ENCODE peak calls at places on chromosome 9, in seven cellular contexts. V, E, Z, F, L, M and H are unnamed samples.

GRCh38 chr9:8727191-8727590 is 927.6 kb upstream of the DMAC1 start:
- DNase-seq in V (no peak), E (no peak), Z (no peak), F (no peak), L (no peak), M (no peak), H (no peak)

GRCh38 chr9:137192859-137193258 is 4.4 kb downstream of the SSNA1 start:
- DNase-seq in V (no peak), E (no peak), Z (no peak), F (no peak), L (no peak), M (no peak), H (no peak)

GRCh38 chr9:81083821-81084512 is 605.4 kb downstream of the TLE1 start:
- DNase-seq in V (peak; percentile 1), E (peak; percentile 47), Z (no peak), F (no peak), L (no peak), M (no peak), H (no peak)

GRCh38 chr9:130295945-130296782 is 30.6 kb downstream of the HMCN2 start:
- DNase-seq in V (no peak), E (no peak), Z (no peak), F (no peak), L (no peak), M (no peak), H (no peak)

GRCh38 chr9:68913054-68913453 is 100.9 kb downstream of the PRKACG start:
- DNase-seq in V (no peak), E (no peak), Z (no peak), F (no peak), L (no peak), M (no peak), H (no peak)

GRCh38 chr9:113468716-113469448 is 5.4 kb downstream of the RGS3 start:
- DNase-seq in V (no peak), E (no peak), Z (no peak), F (no peak), L (no peak), M (peak; percentile 66), H (no peak)

GRCh38 chr9:121220996-121221671 is 19.5 kb upstream of the RAB14 start:
- DNase-seq in V (no peak), E (no peak), Z (no peak), F (no peak), L (no peak), M (no peak), H (no peak)

GRCh38 chr9:137084526-137084925 is 2.3 kb upstream of the MAN1B1 start:
- DNase-seq in V (no peak), E (peak; percentile 75), Z (no peak), F (no peak), L (no peak), M (no peak), H (no peak)

GRCh38 chr9:34145165-34145564 is 18.7 kb upstream of the DCAF12 start:
- DNase-seq in V (no peak), E (no peak), Z (no peak), F (no peak), L (no peak), M (peak; percentile 84), H (no peak)

GRCh38 chr9:115413766-115414382 is 295.9 kb upstream of the TNC start:
- DNase-seq in V (no peak), E (no peak), Z (no peak), F (no peak), L (no peak), M (no peak), H (no peak)

GRCh38 chr9:134502261-134503211 is 139.1 kb upstream of the COL5A1 start:
- DNase-seq in V (peak; percentile 87), E (peak; percentile 29), Z (no peak), F (peak; percentile 60), L (no peak), M (peak; percentile 89), H (no peak)

DNA sequence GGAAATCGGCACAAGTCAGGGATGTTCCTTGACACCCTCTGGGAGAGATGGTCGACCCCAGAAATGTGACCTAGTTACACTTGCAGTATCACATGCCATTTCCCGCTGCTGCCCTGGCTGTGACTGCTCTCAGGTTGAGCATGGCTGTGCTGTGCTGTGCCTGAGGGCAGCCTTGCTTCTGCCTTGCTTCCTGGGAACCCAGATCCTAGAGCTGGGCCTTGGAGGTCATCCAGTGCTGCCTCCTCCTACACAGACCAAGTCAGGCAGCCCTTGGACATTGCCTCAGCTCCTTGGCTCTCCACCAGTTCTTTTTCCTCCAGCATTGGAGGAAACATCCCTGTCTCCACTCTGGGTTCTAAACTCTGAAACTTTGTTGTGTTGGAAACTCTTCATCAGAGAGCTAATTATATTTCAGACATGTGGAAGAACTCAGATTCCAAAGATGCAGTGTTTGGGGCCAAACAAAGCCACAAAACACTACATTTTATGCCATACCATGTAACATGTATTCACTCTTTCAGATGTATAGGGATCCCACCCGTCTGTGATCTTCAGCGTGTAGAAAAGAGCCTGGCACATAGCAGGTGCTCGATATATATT is 6.1 kb downstream of the MAMDC2 start:
- DNase-seq in V (no peak), E (no peak), Z (no peak), F (peak; percentile 78), L (no peak), M (peak; percentile 90), H (no peak)
- H3K4me3 ChIP-seq in V (no peak overlapping the region), E (no peak overlapping the region), Z (no peak overlapping the region), F (no peak overlapping the region), L (no peak overlapping the region), M (no peak overlapping the region), H (no peak overlapping the region)

GRCh38 chr9:89380437-89381307 is 62.4 kb downstream of the SECISBP2 start:
- DNase-seq in V (no peak), E (no peak), Z (no peak), F (no peak), L (no peak), M (peak; percentile 49), H (no peak)

GRCh38 chr9:89379508-89380115 is 61.3 kb downstream of the SECISBP2 start:
- DNase-seq in V (no peak), E (no peak), Z (no peak), F (no peak), L (no peak), M (no peak), H (no peak)

GRCh38 chr9:89382026-89382986 is 64.0 kb downstream of the SECISBP2 start:
- DNase-seq in V (no peak), E (no peak), Z (no peak), F (no peak), L (no peak), M (no peak), H (no peak)

GRCh38 chr9:89383030-89383720 is 64.9 kb downstream of the SECISBP2 start:
- DNase-seq in V (no peak), E (no peak), Z (no peak), F (no peak), L (no peak), M (no peak), H (no peak)

DNA sequence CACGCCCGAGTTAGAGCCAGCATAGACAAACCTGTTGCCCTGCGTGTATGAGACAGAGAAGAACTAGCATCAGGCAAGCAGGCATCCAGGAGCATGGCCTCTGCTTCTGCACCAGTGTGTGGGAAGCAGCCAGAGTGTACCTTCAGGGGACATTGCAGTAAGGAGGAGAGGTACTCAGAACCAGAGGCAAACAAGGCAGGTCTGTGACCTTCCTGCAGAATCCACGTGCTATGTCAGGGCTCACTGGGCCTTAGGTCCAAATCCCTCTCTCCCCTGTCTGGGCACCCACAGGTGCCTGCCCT is 63.0 kb downstream of the SECISBP2 start:
- DNase-seq in V (no peak), E (no peak), Z (no peak), F (no peak), L (no peak), M (no peak), H (no peak)
- H3K36me3 ChIP-seq in V (no peaks in the 10 kb centered on the region), E (no peaks in the 10 kb centered on the region), Z (peaks cover 93% of the 10 kb centered on the region), F (no peaks in the 10 kb centered on the region), L (peaks cover 89% of the 10 kb centered on the region), M (peaks cover 96% of the 10 kb centered on the region), H (peaks cover 71% of the 10 kb centered on the region)

DNA sequence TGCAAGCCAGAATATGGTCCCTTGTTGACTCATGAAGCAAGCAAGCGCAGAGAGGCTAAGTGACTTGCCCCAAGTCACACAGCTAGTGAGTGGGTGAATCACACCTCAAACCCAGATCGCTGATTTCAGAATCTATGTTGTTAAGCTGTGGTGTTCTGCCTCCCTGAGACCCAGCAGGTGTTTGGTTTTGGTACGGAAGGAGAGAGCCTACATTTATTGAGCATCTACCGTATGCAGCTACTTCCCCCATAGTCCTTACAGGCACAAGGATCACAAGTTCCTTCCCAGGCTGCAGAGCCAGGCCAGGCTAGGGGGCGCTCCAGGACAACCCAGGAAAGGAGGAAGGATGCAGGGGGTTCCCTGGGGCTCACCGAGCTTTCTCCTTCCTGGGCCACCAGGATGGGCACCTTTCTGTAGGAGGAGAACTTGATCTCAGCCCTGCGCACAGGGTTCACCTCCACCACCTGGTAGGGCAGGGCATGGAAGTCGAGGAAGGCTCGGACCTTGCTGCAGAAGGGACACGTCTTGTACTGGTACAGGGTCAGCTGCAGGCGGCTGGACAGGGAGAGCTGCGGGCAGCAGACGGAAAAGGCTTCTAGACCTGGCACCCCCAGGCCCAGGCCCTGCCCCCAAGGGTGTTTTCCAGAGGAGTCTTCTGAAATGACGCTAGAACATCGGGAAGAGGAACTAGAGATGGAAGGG is 2.5 kb downstream of the PTGES2 start:
- DNase-seq in V (no peak), E (peak; percentile 58), Z (peak; percentile 46), F (peak; percentile 88), L (no peak), M (peak; percentile 74), H (no peak)
- H3K4me3 ChIP-seq in V (no peak overlapping the region), E (no peak overlapping the region), Z (no peak overlapping the region), F (no peak overlapping the region), L (no peak overlapping the region), M (peak overlapping the region; percentile 98), H (peak overlapping the region; percentile 91)

GRCh38 chr9:133349965-133350624 is 2.1 kb downstream of the RPL7A start:
- DNase-seq in V (no peak), E (no peak), Z (no peak), F (no peak), L (no peak), M (no peak), H (no peak)

GRCh38 chr9:133347515-133347984 is 381 bp downstream of the MED22 start:
- DNase-seq in V (no peak), E (no peak), Z (peak; percentile 42), F (no peak), L (peak; percentile 44), M (no peak), H (peak; percentile 74)

GRCh38 chr9:133346021-133346713 is 1.8 kb downstream of the MED22 start:
- DNase-seq in V (no peak), E (no peak), Z (no peak), F (no peak), L (no peak), M (no peak), H (no peak)

GRCh38 chr9:133348763-133349573 is 950 bp downstream of the RPL7A start:
- DNase-seq in V (no peak), E (no peak), Z (no peak), F (no peak), L (no peak), M (no peak), H (no peak)

DNA sequence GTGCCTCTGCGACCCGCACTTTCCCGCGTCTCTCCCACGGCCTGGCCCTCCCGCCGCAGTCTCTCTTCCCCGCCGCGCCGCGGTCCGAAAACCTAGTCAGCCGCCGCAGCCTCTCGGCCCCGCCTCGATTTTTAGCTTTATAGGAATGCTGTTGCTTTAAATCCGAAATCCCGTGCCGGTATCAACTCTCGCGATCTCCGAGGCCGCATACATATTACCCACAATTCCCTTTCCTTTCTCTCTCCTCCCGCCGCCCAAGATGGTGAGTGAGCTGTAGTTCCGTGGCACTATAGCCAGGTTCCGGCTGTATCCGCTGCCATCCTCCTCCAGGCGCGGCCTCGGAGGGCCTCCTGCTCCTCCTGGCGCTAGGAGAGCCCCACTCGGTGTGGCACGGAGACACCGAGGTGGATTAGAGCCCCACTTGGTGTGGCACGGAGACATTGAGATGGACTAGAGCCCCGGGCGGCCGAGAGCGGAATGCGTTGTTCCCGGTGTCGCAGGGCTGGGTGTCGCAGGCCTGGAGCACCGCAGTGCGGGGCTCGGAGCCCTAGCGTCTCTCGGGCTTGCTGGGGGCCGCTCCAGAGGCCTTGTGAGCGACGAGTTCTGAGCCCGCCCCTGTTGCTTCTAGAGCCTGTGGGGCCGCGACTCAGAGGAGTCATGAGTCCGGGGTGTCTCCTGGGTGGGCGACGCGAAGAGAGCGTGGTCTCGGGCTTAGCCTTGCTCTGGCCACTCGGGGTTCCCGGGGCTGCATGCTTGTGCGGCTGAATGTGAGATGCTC is at the start of the genes MED22 and RPL7A:
- DNase-seq in V (peak; percentile 87), E (peak; percentile 91), Z (peak; percentile 91), F (peak; percentile 98), L (peak; percentile 95), M (peak; percentile 95), H (peak; percentile 86)
- H3K36me3 ChIP-seq in V (peaks cover 51% of the 10 kb centered on the region), E (peaks cover 41% of the 10 kb centered on the region), Z (peaks cover 49% of the 10 kb centered on the region), F (peaks cover 3% of the 10 kb centered on the region), L (peaks cover 56% of the 10 kb centered on the region), M (peaks cover 79% of the 10 kb centered on the region), H (peaks cover 44% of the 10 kb centered on the region)